ENCODE peak calls at places on chromosomes 16 and 17, in seven cellular contexts. H, V, S, Q, K, C and W are unnamed samples.

GRCh38 chr16:53257001-53257400 is 177.3 kb upstream of the RBL2 start:
- DNase-seq in K (no peak), Q (no peak), H (no peak), C (peak), S (no peak), V (no peak), W (peak)

GRCh38 chr16:31465788-31466370 is 6.1 kb upstream of the TGFB1I1 start:
- DNase-seq in H (no peak), C (no peak), Q (no peak), S (no peak), V (no peak), K (no peak), W (no peak)

GRCh38 chr16:73215482-73216377 is 167.8 kb upstream of the ZFHX3 start:
- DNase-seq in K (no peak), H (no peak), Q (no peak), S (no peak), C (peak), V (no peak), W (no peak)

GRCh38 chr17:33778505-33779398 is 476.3 kb upstream of the CCL2 start:
- DNase-seq in V (peak), H (peak), K (no peak), S (peak), Q (peak), C (peak), W (peak)

GRCh38 chr16:84412262-84412661 is 43.9 kb downstream of the ATP2C2 start:
- DNase-seq in S (no peak), Q (no peak), K (no peak), V (no peak), H (no peak), C (no peak), W (no peak)

GRCh38 chr17:27800522-27800921 is at the start of gene NOS2:
- DNase-seq in K (no peak), V (no peak), H (no peak), S (no peak), C (no peak), Q (no peak), W (no peak)

GRCh38 chr16:70474320-70475053 is 20.1 kb downstream of the FCSK start:
- DNase-seq in Q (no peak), S (no peak), C (no peak), V (no peak), K (no peak), H (no peak), W (no peak)

GRCh38 chr17:62787358-62787757 is 20.8 kb downstream of the MARCHF10 start:
- DNase-seq in C (peak), Q (no peak), H (no peak), V (peak), K (no peak), S (no peak), W (no peak)

GRCh38 chr17:53668854-53669253 is 153.9 kb upstream of the KIF2B start:
- DNase-seq in K (no peak), V (no peak), Q (no peak), C (no peak), H (no peak), S (no peak), W (no peak)

GRCh38 chr16:8867483-8868271 is 1.1 kb downstream of the CARHSP1 start:
- DNase-seq in S (peak), H (peak), K (peak), Q (peak), C (no peak), V (no peak), W (no peak)

GRCh38 chr16:11497329-11497805 is 89.4 kb downstream of the LITAF start:
- DNase-seq in Q (peak), K (peak), S (peak), C (peak), V (peak), H (peak), W (peak)
- TF ChIP-seq CTCF in Q (no peak), K (peak), S (no peak), C (peak), V (no peak), H (no peak), W (peak)

GRCh38 chr17:29697371-29697770 is 74.7 kb upstream of the CORO6 start:
- DNase-seq in V (no peak), S (peak), H (no peak), K (no peak), Q (no peak), C (no peak), W (no peak)

GRCh38 chr17:29694923-29695563 is 72.3 kb upstream of the CORO6 start:
- DNase-seq in C (no peak), H (no peak), Q (no peak), V (no peak), K (no peak), S (no peak), W (no peak)

GRCh38 chr17:29698019-29698777 is 75.5 kb upstream of the CORO6 start:
- DNase-seq in C (no peak), S (no peak), H (no peak), V (no peak), K (no peak), Q (no peak), W (no peak)

GRCh38 chr17:29698837-29699236 is 76.1 kb upstream of the CORO6 start:
- DNase-seq in V (no peak), K (no peak), Q (no peak), H (no peak), C (no peak), S (no peak), W (no peak)

GRCh38 chr17:29699283-29699682 is 76.6 kb upstream of the CORO6 start:
- DNase-seq in V (no peak), K (no peak), Q (no peak), S (no peak), H (no peak), C (no peak), W (peak)
- H3K4me3 ChIP-seq in V (no peak), K (no peak), Q (no peak), S (no peak), H (no peak), C (no peak), W (no peak)

GRCh38 chr17:63993368-63993990 is 4.7 kb upstream of the PRR29 start:
- DNase-seq in C (no peak), K (no peak), Q (no peak), S (no peak), H (peak), V (no peak), W (no peak)
- TF ChIP-seq CTCF in C (no peak), K (no peak), Q (no peak), S (no peak), H (no peak), V (no peak), W (no peak)

DNA sequence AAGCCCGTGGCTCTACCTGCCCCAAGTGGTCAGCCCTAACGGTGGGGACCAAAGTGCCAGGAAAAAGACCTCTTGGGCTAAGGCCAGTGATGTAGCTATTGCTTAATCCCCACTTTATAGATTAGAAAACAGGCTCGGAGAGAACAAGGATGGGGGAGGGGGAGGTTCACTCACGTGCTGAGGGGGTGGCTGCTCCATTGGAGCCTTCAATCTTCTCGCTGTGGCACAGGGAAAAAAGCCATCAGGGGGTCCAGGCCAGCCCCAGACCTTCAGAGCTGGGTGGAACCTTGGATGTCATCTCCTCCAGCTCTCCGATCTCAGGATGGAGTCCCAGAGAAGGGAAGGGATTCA is 45.9 kb downstream of the SRCIN1 start:
- DNase-seq in H (no peak), S (no peak), C (no peak), K (no peak), Q (no peak), V (no peak), W (no peak)
- H3K4me3 ChIP-seq in H (peak), S (no peak), C (no peak), K (no peak), Q (no peak), V (peak), W (no peak)

GRCh38 chr17:47717261-47717697 is 15.8 kb upstream of the TBX21 start:
- DNase-seq in V (no peak), Q (peak), C (no peak), K (no peak), H (no peak), S (no peak), W (no peak)
- TF ChIP-seq CTCF in V (peak), Q (peak), C (peak), K (no peak), H (peak), S (no peak), W (peak)

GRCh38 chr17:74853669-74854068 is 6.0 kb downstream of the GRIN2C start:
- DNase-seq in C (no peak), H (no peak), K (no peak), V (no peak), S (no peak), Q (no peak), W (no peak)

GRCh38 chr17:74852237-74853047 is 7.2 kb downstream of the GRIN2C start:
- DNase-seq in K (no peak), S (no peak), Q (peak), C (peak), H (peak), V (no peak), W (peak)

GRCh38 chr17:74854792-74855191 is 4.9 kb downstream of the GRIN2C start:
- DNase-seq in K (no peak), S (no peak), H (no peak), Q (no peak), C (no peak), V (no peak), W (no peak)

GRCh38 chr17:74851612-74852236 is 8.0 kb downstream of the GRIN2C start:
- DNase-seq in K (no peak), Q (no peak), H (no peak), S (no peak), V (no peak), C (no peak), W (no peak)

DNA sequence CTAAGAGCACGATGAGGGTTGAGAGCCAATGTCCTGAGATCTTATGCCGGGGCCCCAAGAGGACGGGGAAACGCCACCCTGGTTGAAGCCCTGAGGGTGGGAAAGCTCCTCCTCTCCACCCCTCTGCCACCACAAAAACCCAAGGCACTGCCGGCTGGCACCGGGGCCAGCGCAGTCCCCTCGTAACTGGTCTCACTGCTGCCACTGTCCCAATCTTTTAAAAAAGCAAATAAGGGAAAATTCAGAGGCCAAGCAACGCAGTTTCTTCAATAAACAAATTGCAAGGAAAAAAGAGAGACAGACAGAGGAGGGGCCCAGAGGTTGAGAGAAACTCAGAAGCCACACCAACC is 6.7 kb downstream of the GRIN2C start:
- DNase-seq in S (no peak), K (no peak), C (no peak), Q (no peak), V (no peak), H (no peak), W (no peak)
- H3K4me3 ChIP-seq in S (peak), K (no peak), C (no peak), Q (no peak), V (no peak), H (peak), W (peak)

GRCh38 chr17:49036270-49036626 is 39.1 kb downstream of the IGF2BP1 start:
- DNase-seq in H (no peak), C (no peak), S (no peak), K (no peak), V (no peak), Q (no peak), W (no peak)
- TF ChIP-seq CTCF in H (no peak), C (no peak), S (no peak), K (no peak), V (no peak), Q (no peak), W (no peak)